ENCODE peak calls at places on chromosomes 6 and 20, in five cellular contexts. One of them, this sample, is unnamed.

GRCh38 chr20:45119556-45120266 is 4.6 kb downstream of the WFDC12 start:
- DNase-seq in NCI-H1105: no peak
- DNase-seq in foreskin keratinocyte: no peak
- DNase-seq in AG10803: no peak
- DNase-seq in RWPE1: no peak
- DNase-seq in this sample: no peak

GRCh38 chr6:2197984-2198383 is 47.4 kb downstream of the GMDS start:
- DNase-seq in NCI-H1105: no peak
- DNase-seq in foreskin keratinocyte: no peak
- DNase-seq in AG10803: no peak
- DNase-seq in RWPE1: no peak
- DNase-seq in this sample: no peak

GRCh38 chr6:36826520-36827227 is 12.6 kb downstream of the CPNE5 start:
- DNase-seq in NCI-H1105: no peak
- DNase-seq in foreskin keratinocyte: no peak
- DNase-seq in AG10803: no peak
- DNase-seq in RWPE1: no peak
- DNase-seq in this sample: no peak

GRCh38 chr6:35427851-35428321 is 24.3 kb upstream of the FANCE start:
- DNase-seq in NCI-H1105: no peak
- DNase-seq in foreskin keratinocyte: peak
- DNase-seq in AG10803: peak
- DNase-seq in RWPE1: no peak
- DNase-seq in this sample: peak

GRCh38 chr6:89297695-89298351 is 17.3 kb downstream of the GABRR2 start:
- DNase-seq in NCI-H1105: no peak
- DNase-seq in foreskin keratinocyte: peak
- DNase-seq in AG10803: peak
- DNase-seq in RWPE1: peak
- DNase-seq in this sample: peak

GRCh38 chr6:49524541-49524940 is 24.8 kb downstream of the GLYATL3 start:
- DNase-seq in NCI-H1105: no peak
- DNase-seq in foreskin keratinocyte: peak
- DNase-seq in AG10803: no peak
- DNase-seq in RWPE1: no peak
- DNase-seq in this sample: no peak

GRCh38 chr6:143697401-143697800 is 19.6 kb downstream of the PHACTR2 start:
- DNase-seq in NCI-H1105: no peak
- DNase-seq in foreskin keratinocyte: no peak
- DNase-seq in AG10803: no peak
- DNase-seq in RWPE1: no peak
- DNase-seq in this sample: no peak

GRCh38 chr6:34015576-34015975 is 130.3 kb downstream of the GRM4 start:
- DNase-seq in NCI-H1105: no peak
- DNase-seq in foreskin keratinocyte: no peak
- DNase-seq in AG10803: peak
- DNase-seq in RWPE1: no peak
- DNase-seq in this sample: no peak

GRCh38 chr6:124962617-124963415 is 579 bp downstream of the RNF217 start:
- DNase-seq in NCI-H1105: peak
- DNase-seq in foreskin keratinocyte: no peak
- DNase-seq in AG10803: peak
- DNase-seq in RWPE1: no peak
- DNase-seq in this sample: peak

GRCh38 chr6:108598316-108598863 is 37.7 kb downstream of the FOXO3 start:
- DNase-seq in NCI-H1105: no peak
- DNase-seq in foreskin keratinocyte: peak
- DNase-seq in AG10803: peak
- DNase-seq in RWPE1: no peak
- DNase-seq in this sample: no peak

GRCh38 chr20:50717974-50718761 is 13.2 kb upstream of the PARD6B start:
- DNase-seq in NCI-H1105: no peak
- DNase-seq in foreskin keratinocyte: no peak
- DNase-seq in AG10803: no peak
- DNase-seq in RWPE1: no peak
- DNase-seq in this sample: no peak

GRCh38 chr6:75230484-75231325 is 12.9 kb downstream of the COX7A2 start:
- DNase-seq in NCI-H1105: peak
- DNase-seq in foreskin keratinocyte: no peak
- DNase-seq in AG10803: peak
- DNase-seq in RWPE1: peak
- DNase-seq in this sample: peak

GRCh38 chr6:168087436-168088160 is 8.6 kb upstream of the FRMD1 start:
- DNase-seq in NCI-H1105: no peak
- DNase-seq in foreskin keratinocyte: no peak
- DNase-seq in AG10803: no peak
- DNase-seq in RWPE1: no peak
- DNase-seq in this sample: no peak

GRCh38 chr6:151286192-151286591 is 46.4 kb downstream of the AKAP12 start:
- DNase-seq in NCI-H1105: no peak
- DNase-seq in foreskin keratinocyte: peak
- DNase-seq in AG10803: no peak
- DNase-seq in RWPE1: no peak
- DNase-seq in this sample: no peak

GRCh38 chr6:753486-753885 is 60.5 kb upstream of the EXOC2 start:
- DNase-seq in NCI-H1105: no peak
- DNase-seq in foreskin keratinocyte: no peak
- DNase-seq in AG10803: peak
- DNase-seq in RWPE1: no peak
- DNase-seq in this sample: no peak

This sample was measured in MCF 10A.